ENCODE peak calls at places on chromosomes 6 and 20, in nine cellular contexts. S is GM13976, B is heart right ventricle, W is colonic mucosa, I is A549, Z is OCI-LY7, U is HFF-Myc, R is IMR-90, K is Calu3. G is an unnamed sample.

GRCh38 chr6:33672808-33673207 is 38.7 kb downstream of the UQCC2 start:
- DNase-seq in S (peak; percentile 64), B (peak; percentile 81), W (peak; percentile 38), I (peak; percentile 78), Z (peak; percentile 43), U (peak; percentile 88), R (peak; percentile 95), K (peak; percentile 94), G (no peak)

GRCh38 chr6:127147576-127147975 is 29.1 kb downstream of the RSPO3 start:
- DNase-seq in S (no peak), B (no peak), W (no peak), I (no peak), Z (no peak), U (no peak), R (no peak), K (no peak), G (no peak)

GRCh38 chr6:107458687-107459282 is 579 bp downstream of the PDSS2 start:
- DNase-seq in S (peak; percentile 50), B (no peak), W (no peak), I (peak; percentile 29), Z (peak; percentile 74), U (no peak), R (peak; percentile 22), K (peak; percentile 21), G (peak; percentile 51)

GRCh38 chr6:42451146-42451594 is 556 bp downstream of the TRERF1 start:
- DNase-seq in S (no peak), B (no peak), W (no peak), I (no peak), Z (no peak), U (no peak), R (no peak), K (no peak), G (peak; percentile 45)

GRCh38 chr6:22318404-22318803 is 21.6 kb upstream of the PRL start:
- DNase-seq in S (no peak), B (no peak), W (no peak), I (no peak), Z (no peak), U (no peak), R (no peak), K (no peak), G (no peak)

GRCh38 chr20:63821824-63822223 is 9.2 kb downstream of the ZBTB46 start:
- DNase-seq in S (no peak), B (no peak), W (no peak), I (no peak), Z (no peak), U (no peak), R (no peak), K (no peak), G (no peak)

GRCh38 chr6:55014321-55015088 is 159.8 kb upstream of the HCRTR2 start:
- DNase-seq in S (no peak), B (no peak), W (no peak), I (no peak), Z (no peak), U (no peak), R (peak; percentile 53), K (no peak), G (no peak)

GRCh38 chr6:168631589-168631988 is 190.6 kb downstream of the SMOC2 start:
- DNase-seq in S (no peak), B (no peak), W (no peak), I (no peak), Z (no peak), U (no peak), R (no peak), K (no peak), G (no peak)

GRCh38 chr20:37755665-37756064 is 61.8 kb downstream of the CTNNBL1 start:
- DNase-seq in S (no peak), B (no peak), W (no peak), I (no peak), Z (no peak), U (peak; percentile 32), R (no peak), K (no peak), G (no peak)

GRCh38 chr6:12516070-12516469 is 200.5 kb upstream of the PHACTR1 start:
- DNase-seq in S (peak; percentile 41), B (peak; percentile 36), W (peak; percentile 41), I (peak; percentile 16), Z (no peak), U (no peak), R (no peak), K (peak; percentile 12), G (no peak)

GRCh38 chr6:135521431-135521830 is 23.9 kb upstream of the AHI1 start:
- DNase-seq in S (no peak), B (no peak), W (no peak), I (no peak), Z (no peak), U (no peak), R (peak; percentile 59), K (no peak), G (no peak)

GRCh38 chr6:135522975-135523692 is 25.6 kb upstream of the AHI1 start:
- DNase-seq in S (no peak), B (no peak), W (no peak), I (no peak), Z (no peak), U (no peak), R (peak; percentile 87), K (no peak), G (no peak)

GRCh38 chr6:135519343-135519742 is 21.8 kb upstream of the AHI1 start:
- DNase-seq in S (no peak), B (no peak), W (no peak), I (no peak), Z (no peak), U (no peak), R (no peak), K (no peak), G (no peak)

GRCh38 chr6:135517527-135517926 is 20.0 kb upstream of the AHI1 start:
- DNase-seq in S (no peak), B (no peak), W (no peak), I (no peak), Z (no peak), U (no peak), R (no peak), K (no peak), G (no peak)

GRCh38 chr6:135520781-135521180 is 23.2 kb upstream of the AHI1 start:
- DNase-seq in S (no peak), B (no peak), W (no peak), I (no peak), Z (no peak), U (no peak), R (peak; percentile 58), K (no peak), G (no peak)
- TF ChIP-seq CTCF in S (no peak), B (no peak), W (no peak), I (no peak), Z (no peak), U (no peak), R (no peak), K (no peak), G (no peak)

GRCh38 chr20:41245086-41245707 is 72.3 kb downstream of the ZHX3 start:
- DNase-seq in S (no peak), B (peak; percentile 42), W (no peak), I (no peak), Z (no peak), U (no peak), R (peak; percentile 42), K (no peak), G (peak; percentile 43)
- TF ChIP-seq CTCF in S (no peak), B (peak; percentile 10), W (no peak), I (no peak), Z (no peak), U (no peak), R (no peak), K (no peak), G (no peak)

GRCh38 chr6:26524722-26525360 is 13.3 kb upstream of the HMGN4 start:
- DNase-seq in S (no peak), B (no peak), W (no peak), I (no peak), Z (no peak), U (no peak), R (no peak), K (no peak), G (no peak)

GRCh38 chr6:26520088-26520839 is 17.9 kb upstream of the HMGN4 start:
- DNase-seq in S (peak; percentile 43), B (peak; percentile 69), W (no peak), I (peak; percentile 45), Z (no peak), U (no peak), R (no peak), K (no peak), G (no peak)

GRCh38 chr6:26519359-26519758 is 18.8 kb upstream of the HMGN4 start:
- DNase-seq in S (no peak), B (no peak), W (no peak), I (no peak), Z (no peak), U (no peak), R (no peak), K (no peak), G (no peak)

GRCh38 chr6:26520840-26521484 is 17.2 kb upstream of the HMGN4 start:
- DNase-seq in S (peak; percentile 94), B (peak; percentile 90), W (peak; percentile 93), I (peak; percentile 52), Z (peak; percentile 91), U (no peak), R (peak; percentile 80), K (peak; percentile 88), G (peak; percentile 90)

DNA sequence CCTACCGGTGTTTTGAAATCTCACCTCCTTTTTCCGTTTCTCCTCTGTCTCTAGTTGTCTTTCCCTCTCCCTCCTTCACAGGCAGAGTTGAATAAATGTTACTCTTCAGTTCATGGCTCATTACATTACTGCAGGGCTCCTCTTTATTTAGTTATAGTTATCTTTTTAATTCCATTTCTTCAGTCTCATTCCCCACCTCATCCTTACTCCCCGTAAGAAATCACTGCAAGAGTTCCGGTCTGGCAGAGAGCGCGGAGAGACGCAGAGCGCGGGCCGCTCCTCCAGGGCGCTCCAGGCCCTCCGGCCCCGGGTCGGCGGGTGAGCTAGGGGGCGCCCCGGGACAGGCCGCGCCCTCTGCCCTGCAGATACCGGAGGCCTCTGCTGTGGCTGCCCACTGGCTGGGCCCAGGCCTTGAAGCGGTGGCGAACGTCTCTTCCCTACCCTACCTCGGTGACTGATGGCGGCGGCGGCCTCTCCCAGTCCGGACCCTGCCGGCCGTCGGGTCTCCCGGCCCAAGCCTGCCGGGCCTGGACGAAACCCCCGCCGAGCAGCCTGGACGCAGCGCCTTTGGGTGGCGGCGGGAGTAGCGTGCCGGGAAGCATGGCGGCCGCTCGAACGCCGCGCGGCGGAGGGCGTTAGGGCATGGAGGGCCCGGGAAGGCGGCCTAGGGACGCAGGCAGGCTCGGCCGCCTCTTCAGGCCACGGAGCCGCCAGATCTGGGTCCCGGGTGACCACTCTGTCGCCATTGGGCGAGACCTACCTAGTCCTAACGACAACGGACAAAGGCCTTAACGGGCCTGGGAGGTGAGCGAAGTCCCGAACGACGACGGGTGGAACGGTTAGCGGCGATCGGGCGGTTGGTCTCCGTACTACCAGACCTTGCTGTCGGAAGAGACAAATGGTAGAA is 16.4 kb upstream of the HMGN4 start:
- DNase-seq in S (peak; percentile 81), B (peak; percentile 81), W (peak; percentile 83), I (peak; percentile 71), Z (peak; percentile 85), U (no peak), R (peak; percentile 64), K (peak; percentile 93), G (peak; percentile 72)
- TF ChIP-seq CTCF in S (peak; percentile 66), B (peak; percentile 46), W (peak; percentile 36), I (peak; percentile 46), Z (peak; percentile 78), U (peak; percentile 39), R (peak; percentile 13), K (peak; percentile 45), G (peak; percentile 23)

DNA sequence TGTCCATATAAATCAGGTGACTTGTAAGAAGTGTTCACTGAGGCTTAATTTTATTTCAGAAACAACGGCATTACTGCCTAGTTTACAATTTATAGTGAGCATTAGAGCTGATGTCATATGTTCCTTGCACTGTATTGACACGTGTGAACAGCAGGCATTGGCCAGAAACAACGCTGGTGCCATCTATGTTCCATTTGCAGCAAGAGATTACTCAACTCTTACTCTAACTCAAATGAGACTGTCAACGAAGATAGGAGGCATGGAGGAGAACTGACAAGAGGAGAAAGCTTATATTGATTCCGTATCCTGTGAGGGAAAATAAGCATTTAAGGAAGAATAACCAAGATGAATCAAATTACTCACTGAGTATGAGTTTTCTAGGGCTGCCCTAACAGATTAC is 48.4 kb downstream of the MTFR2 start:
- DNase-seq in S (no peak), B (no peak), W (no peak), I (no peak), Z (no peak), U (no peak), R (peak; percentile 16), K (no peak), G (no peak)
- TF ChIP-seq CTCF in S (no peak), B (no peak), W (no peak), I (no peak), Z (no peak), U (no peak), R (no peak), K (no peak), G (no peak)

G was measured in activated CD8-positive, alpha-beta T cell treated with anti-CD3 and anti-CD28 coated beads for 36 hours.